ENCODE peak calls at places on chromosome 9, in nine cellular contexts. One of them, this sample, is unnamed.

GRCh38 chr9:108153391-108153790 is 663.8 kb upstream of the KLF4 start:
- DNase-seq in skeletal muscle cell: no peak
- DNase-seq in stimulated activated CD8-positive, alpha-beta memory T cell treated with anti-CD3 and anti-CD28 coated beads, Interleukin-12 subunit alpha, Interleukin-12 subunit beta, amount 100 ng/mL, for 1 hour: no peak
- DNase-seq in frontal cortex: no peak
- DNase-seq in GM12891: no peak
- DNase-seq in HFF-Myc: no peak
- DNase-seq in NCI-H2029 treated with DMSO at 0.1 percent for 48 hours: no peak
- DNase-seq in glutamatergic neuron: no peak
- DNase-seq in Caco-2: no peak
- DNase-seq in this sample: no peak

GRCh38 chr9:10366171-10366779 is 246.5 kb downstream of the PTPRD start:
- DNase-seq in GM12891: peak
- DNase-seq in skeletal muscle cell: no peak
- DNase-seq in frontal cortex: no peak
- DNase-seq in stimulated activated CD8-positive, alpha-beta memory T cell treated with anti-CD3 and anti-CD28 coated beads, Interleukin-12 subunit alpha, Interleukin-12 subunit beta, amount 100 ng/mL, for 1 hour: no peak
- DNase-seq in Caco-2: peak
- DNase-seq in glutamatergic neuron: no peak
- DNase-seq in HFF-Myc: no peak
- DNase-seq in NCI-H2029 treated with DMSO at 0.1 percent for 48 hours: peak
- DNase-seq in this sample: no peak

GRCh38 chr9:134165357-134166315 is 1.3 kb upstream of the RNU6ATAC start:
- DNase-seq in GM12891: no peak
- DNase-seq in frontal cortex: no peak
- DNase-seq in Caco-2: peak
- DNase-seq in glutamatergic neuron: no peak
- DNase-seq in skeletal muscle cell: no peak
- DNase-seq in HFF-Myc: no peak
- DNase-seq in NCI-H2029 treated with DMSO at 0.1 percent for 48 hours: no peak
- DNase-seq in stimulated activated CD8-positive, alpha-beta memory T cell treated with anti-CD3 and anti-CD28 coated beads, Interleukin-12 subunit alpha, Interleukin-12 subunit beta, amount 100 ng/mL, for 1 hour: no peak
- DNase-seq in this sample: no peak

GRCh38 chr9:4514252-4515128 is 24.2 kb downstream of the SLC1A1 start:
- DNase-seq in skeletal muscle cell: no peak
- DNase-seq in NCI-H2029 treated with DMSO at 0.1 percent for 48 hours: no peak
- DNase-seq in GM12891: no peak
- DNase-seq in frontal cortex: no peak
- DNase-seq in HFF-Myc: no peak
- DNase-seq in glutamatergic neuron: no peak
- DNase-seq in Caco-2: no peak
- DNase-seq in stimulated activated CD8-positive, alpha-beta memory T cell treated with anti-CD3 and anti-CD28 coated beads, Interleukin-12 subunit alpha, Interleukin-12 subunit beta, amount 100 ng/mL, for 1 hour: no peak
- DNase-seq in this sample: no peak

GRCh38 chr9:126131066-126132010 is 195.3 kb upstream of the MVB12B start:
- DNase-seq in glutamatergic neuron: no peak
- DNase-seq in NCI-H2029 treated with DMSO at 0.1 percent for 48 hours: no peak
- DNase-seq in frontal cortex: no peak
- DNase-seq in stimulated activated CD8-positive, alpha-beta memory T cell treated with anti-CD3 and anti-CD28 coated beads, Interleukin-12 subunit alpha, Interleukin-12 subunit beta, amount 100 ng/mL, for 1 hour: no peak
- DNase-seq in GM12891: no peak
- DNase-seq in skeletal muscle cell: no peak
- DNase-seq in Caco-2: no peak
- DNase-seq in HFF-Myc: no peak
- DNase-seq in this sample: no peak

GRCh38 chr9:114216081-114216480 is 60.7 kb downstream of the COL27A1 start:
- DNase-seq in frontal cortex: no peak
- DNase-seq in glutamatergic neuron: no peak
- DNase-seq in Caco-2: no peak
- DNase-seq in stimulated activated CD8-positive, alpha-beta memory T cell treated with anti-CD3 and anti-CD28 coated beads, Interleukin-12 subunit alpha, Interleukin-12 subunit beta, amount 100 ng/mL, for 1 hour: no peak
- DNase-seq in HFF-Myc: peak
- DNase-seq in GM12891: no peak
- DNase-seq in skeletal muscle cell: no peak
- DNase-seq in NCI-H2029 treated with DMSO at 0.1 percent for 48 hours: no peak
- DNase-seq in this sample: peak

GRCh38 chr9:7347556-7347955 is 452.0 kb downstream of the DMAC1 start:
- DNase-seq in NCI-H2029 treated with DMSO at 0.1 percent for 48 hours: no peak
- DNase-seq in HFF-Myc: no peak
- DNase-seq in glutamatergic neuron: no peak
- DNase-seq in stimulated activated CD8-positive, alpha-beta memory T cell treated with anti-CD3 and anti-CD28 coated beads, Interleukin-12 subunit alpha, Interleukin-12 subunit beta, amount 100 ng/mL, for 1 hour: no peak
- DNase-seq in GM12891: no peak
- DNase-seq in Caco-2: no peak
- DNase-seq in frontal cortex: no peak
- DNase-seq in skeletal muscle cell: no peak
- DNase-seq in this sample: no peak

GRCh38 chr9:98192503-98193335 is at the start of gene CORO2A:
- DNase-seq in Caco-2: peak
- DNase-seq in frontal cortex: peak
- DNase-seq in skeletal muscle cell: no peak
- DNase-seq in NCI-H2029 treated with DMSO at 0.1 percent for 48 hours: peak
- DNase-seq in stimulated activated CD8-positive, alpha-beta memory T cell treated with anti-CD3 and anti-CD28 coated beads, Interleukin-12 subunit alpha, Interleukin-12 subunit beta, amount 100 ng/mL, for 1 hour: peak
- DNase-seq in HFF-Myc: no peak
- DNase-seq in glutamatergic neuron: peak
- DNase-seq in GM12891: peak
- DNase-seq in this sample: peak